ENCODE peak calls at places on chromosome 12, in nine cellular contexts. U is activated CD4-positive, alpha-beta T cell treated with anti-CD3 and anti-CD28 coated beads, Interleukin-2, amount 50 U/mL, for 48 hours; Q is glutamatergic neuron; N is RWPE1; B is posterior cingulate gyrus; O is CD8-positive, alpha-beta T cell; D is A673; J is endothelial cell of umbilical vein; Y is pons. F is an unnamed sample.

GRCh38 chr12:128056299-128056885 is 210.6 kb upstream of the TMEM132C start:
- DNase-seq in U (no peak), Q (peak; percentile 22), N (no peak), B (no peak), O (no peak), D (no peak), J (no peak), Y (no peak), F (no peak)

GRCh38 chr12:24977711-24978110 is 28.8 kb upstream of the BCAT1 start:
- DNase-seq in U (no peak), Q (no peak), N (no peak), B (no peak), O (no peak), D (no peak), J (no peak), Y (no peak), F (no peak)

GRCh38 chr12:98469108-98469507 is 46.3 kb upstream of the TMPO start:
- DNase-seq in U (no peak), Q (no peak), N (no peak), B (no peak), O (no peak), D (no peak), J (no peak), Y (no peak), F (no peak)

GRCh38 chr12:11673666-11674464 is 24.4 kb downstream of the ETV6 start:
- DNase-seq in U (no peak), Q (no peak), N (no peak), B (no peak), O (no peak), D (no peak), J (peak; percentile 76), Y (no peak), F (no peak)

GRCh38 chr12:3967556-3968160 is 94.5 kb upstream of the PARP11 start:
- DNase-seq in U (no peak), Q (no peak), N (no peak), B (no peak), O (no peak), D (no peak), J (no peak), Y (no peak), F (no peak)

GRCh38 chr12:57888407-57889157 is 42.1 kb upstream of the CTDSP2 start:
- DNase-seq in U (no peak), Q (no peak), N (peak; percentile 87), B (peak; percentile 76), O (no peak), D (no peak), J (peak; percentile 56), Y (peak; percentile 75), F (peak; percentile 84)

GRCh38 chr12:33427071-33427470 is 12.5 kb downstream of the SYT10 start:
- DNase-seq in U (no peak), Q (no peak), N (no peak), B (no peak), O (no peak), D (peak; percentile 21), J (no peak), Y (no peak), F (no peak)

GRCh38 chr12:98561846-98562245 is 31.6 kb upstream of the SLC25A3 start:
- DNase-seq in U (no peak), Q (no peak), N (no peak), B (no peak), O (no peak), D (no peak), J (no peak), Y (no peak), F (no peak)

GRCh38 chr12:104426926-104427546 is 29.7 kb upstream of the CHST11 start:
- DNase-seq in U (no peak), Q (no peak), N (no peak), B (no peak), O (no peak), D (no peak), J (no peak), Y (no peak), F (no peak)

GRCh38 chr12:49131973-49132461 is 822 bp upstream of the TUBA1B start:
- DNase-seq in U (peak; percentile 27), Q (no peak), N (peak; percentile 23), B (no peak), O (no peak), D (peak; percentile 70), J (peak; percentile 62), Y (peak; percentile 67), F (peak; percentile 14)

GRCh38 chr12:89289720-89290119 is 62.6 kb downstream of the DUSP6 start:
- DNase-seq in U (no peak), Q (no peak), N (no peak), B (no peak), O (no peak), D (no peak), J (no peak), Y (no peak), F (no peak)

GRCh38 chr12:51187370-51187987 is 14.5 kb upstream of the TFCP2 start:
- DNase-seq in U (no peak), Q (no peak), N (no peak), B (no peak), O (no peak), D (no peak), J (peak; percentile 5), Y (no peak), F (no peak)

GRCh38 chr12:21831671-21832357 is 57.3 kb upstream of the KCNJ8 start:
- DNase-seq in U (no peak), Q (no peak), N (no peak), B (no peak), O (no peak), D (no peak), J (no peak), Y (no peak), F (no peak)

GRCh38 chr12:25014961-25015360 is 66.1 kb upstream of the BCAT1 start:
- DNase-seq in U (no peak), Q (no peak), N (no peak), B (no peak), O (no peak), D (no peak), J (no peak), Y (no peak), F (no peak)

GRCh38 chr12:66693901-66694513 is 15.1 kb upstream of the GRIP1 start:
- DNase-seq in U (no peak), Q (no peak), N (peak; percentile 39), B (peak; percentile 24), O (no peak), D (peak; percentile 75), J (peak; percentile 69), Y (peak; percentile 89), F (peak; percentile 85)

GRCh38 chr12:111405856-111406473 is at the start of gene SH2B3:
- DNase-seq in U (peak; percentile 80), Q (no peak), N (no peak), B (no peak), O (peak; percentile 82), D (no peak), J (no peak), Y (no peak), F (no peak)

GRCh38 chr12:32918890-32919791 is 22.6 kb upstream of the PKP2 start:
- DNase-seq in U (no peak), Q (no peak), N (peak; percentile 48), B (no peak), O (no peak), D (peak; percentile 54), J (peak; percentile 54), Y (peak; percentile 26), F (peak; percentile 63)

GRCh38 chr12:11014234-11014633 is 8.2 kb downstream of the TAS2R19 start:
- DNase-seq in U (no peak), Q (no peak), N (no peak), B (no peak), O (no peak), D (no peak), J (no peak), Y (no peak), F (no peak)

GRCh38 chr12:805022-805632 is 52.7 kb downstream of the WNK1 start:
- DNase-seq in U (no peak), Q (no peak), N (no peak), B (no peak), O (no peak), D (no peak), J (no peak), Y (peak; percentile 27), F (no peak)

GRCh38 chr12:115464673-115465060 is 780.7 kb upstream of the TBX3 start:
- DNase-seq in U (no peak), Q (no peak), N (no peak), B (no peak), O (no peak), D (no peak), J (no peak), Y (no peak), F (no peak)

GRCh38 chr12:21823581-21823980 is 49.1 kb upstream of the KCNJ8 start:
- DNase-seq in U (no peak), Q (no peak), N (no peak), B (peak; percentile 14), O (no peak), D (no peak), J (no peak), Y (no peak), F (peak; percentile 46)

GRCh38 chr12:32568241-32568640 is 110.9 kb upstream of the DNM1L start:
- DNase-seq in U (no peak), Q (no peak), N (peak; percentile 83), B (no peak), O (no peak), D (peak; percentile 60), J (peak; percentile 87), Y (peak; percentile 89), F (no peak)

GRCh38 chr12:89781961-89782360 is 73.3 kb upstream of the ATP2B1 start:
- DNase-seq in U (no peak), Q (no peak), N (no peak), B (no peak), O (no peak), D (no peak), J (no peak), Y (no peak), F (no peak)

GRCh38 chr12:56953314-56953713 is 4.1 kb downstream of the RDH16 start:
- DNase-seq in U (no peak), Q (no peak), N (no peak), B (no peak), O (peak; percentile 2), D (no peak), J (no peak), Y (no peak), F (no peak)

GRCh38 chr12:41407240-41407799 is 219.2 kb downstream of the PDZRN4 start:
- DNase-seq in U (no peak), Q (no peak), N (no peak), B (peak; percentile 5), O (no peak), D (no peak), J (no peak), Y (peak; percentile 71), F (peak; percentile 73)

GRCh38 chr12:122182887-122183587 is at the start of gene LRRC43:
- DNase-seq in U (no peak), Q (peak; percentile 88), N (no peak), B (no peak), O (peak; percentile 38), D (no peak), J (peak; percentile 36), Y (no peak), F (no peak)

GRCh38 chr12:63068857-63069442 is 82.1 kb downstream of the AVPR1A start:
- DNase-seq in U (no peak), Q (no peak), N (peak; percentile 14), B (no peak), O (no peak), D (peak; percentile 73), J (peak; percentile 80), Y (peak; percentile 75), F (peak; percentile 47)

GRCh38 chr12:1838994-1839365 is 18.6 kb downstream of the LRTM2 start:
- DNase-seq in U (no peak), Q (peak; percentile 8), N (no peak), B (no peak), O (no peak), D (no peak), J (no peak), Y (no peak), F (no peak)

GRCh38 chr12:113127791-113128199 is 7.8 kb downstream of the RASAL1 start:
- DNase-seq in U (no peak), Q (no peak), N (no peak), B (no peak), O (no peak), D (no peak), J (no peak), Y (no peak), F (no peak)

GRCh38 chr12:46110928-46111699 is 120.7 kb upstream of the SCAF11 start:
- DNase-seq in U (no peak), Q (no peak), N (no peak), B (no peak), O (no peak), D (no peak), J (no peak), Y (no peak), F (no peak)

GRCh38 chr12:2826721-2827515 is 7.9 kb downstream of the NRIP2 start:
- DNase-seq in U (no peak), Q (no peak), N (no peak), B (no peak), O (no peak), D (no peak), J (no peak), Y (no peak), F (no peak)